ENCODE peak calls at places on chromosome X, in nine cellular contexts. One of them, this sample, is unnamed.
A peak's percentile ranks its signal among the peaks of the same experiment; 100 is the strongest.

GRCh38 chrX:4193500-4193899 is 480.1 kb upstream of the PRKX start:
- DNase-seq in retina: no peak
- DNase-seq in A172: no peak
- DNase-seq in nucleus accumbens: no peak
- DNase-seq in mammary epithelial cell: no peak
- DNase-seq in activated B cell treated with CpG ODN at 0.5 μM for 24 hours: no peak
- DNase-seq in dorsolateral prefrontal cortex: no peak
- DNase-seq in endothelial cell of umbilical vein: no peak
- DNase-seq in frontal cortex: no peak
- DNase-seq in this sample: no peak

GRCh38 chrX:78165425-78165824 is 26.0 kb upstream of the TAF9B start:
- DNase-seq in dorsolateral prefrontal cortex: no peak
- DNase-seq in retina: no peak
- DNase-seq in activated B cell treated with CpG ODN at 0.5 μM for 24 hours: no peak
- DNase-seq in nucleus accumbens: no peak
- DNase-seq in frontal cortex: no peak
- DNase-seq in endothelial cell of umbilical vein: no peak
- DNase-seq in mammary epithelial cell: no peak
- DNase-seq in A172: no peak
- DNase-seq in this sample: no peak

GRCh38 chrX:79601336-79602131 is 234.4 kb upstream of the ITM2A start:
- DNase-seq in dorsolateral prefrontal cortex: no peak
- DNase-seq in frontal cortex: no peak
- DNase-seq in retina: no peak
- DNase-seq in A172: no peak
- DNase-seq in nucleus accumbens: no peak
- DNase-seq in endothelial cell of umbilical vein: no peak
- DNase-seq in mammary epithelial cell: no peak
- DNase-seq in activated B cell treated with CpG ODN at 0.5 μM for 24 hours: no peak
- DNase-seq in this sample: no peak

GRCh38 chrX:11446331-11446730 is 153.1 kb downstream of the AMELX start:
- DNase-seq in endothelial cell of umbilical vein: no peak
- DNase-seq in A172: peak; percentile 34
- DNase-seq in activated B cell treated with CpG ODN at 0.5 μM for 24 hours: no peak
- DNase-seq in dorsolateral prefrontal cortex: no peak
- DNase-seq in retina: no peak
- DNase-seq in nucleus accumbens: no peak
- DNase-seq in mammary epithelial cell: no peak
- DNase-seq in frontal cortex: no peak
- DNase-seq in this sample: no peak

GRCh38 chrX:8245411-8245810 is 74.3 kb upstream of the VCX2 start:
- DNase-seq in dorsolateral prefrontal cortex: no peak
- DNase-seq in frontal cortex: no peak
- DNase-seq in retina: no peak
- DNase-seq in nucleus accumbens: no peak
- DNase-seq in endothelial cell of umbilical vein: no peak
- DNase-seq in mammary epithelial cell: no peak
- DNase-seq in activated B cell treated with CpG ODN at 0.5 μM for 24 hours: no peak
- DNase-seq in A172: no peak
- DNase-seq in this sample: no peak

GRCh38 chrX:68992998-68993397 is 164.2 kb downstream of the EFNB1 start:
- DNase-seq in endothelial cell of umbilical vein: no peak
- DNase-seq in A172: no peak
- DNase-seq in dorsolateral prefrontal cortex: no peak
- DNase-seq in nucleus accumbens: no peak
- DNase-seq in frontal cortex: no peak
- DNase-seq in mammary epithelial cell: no peak
- DNase-seq in activated B cell treated with CpG ODN at 0.5 μM for 24 hours: no peak
- DNase-seq in retina: no peak
- DNase-seq in this sample: peak; percentile 3

GRCh38 chrX:31884535-31884934 is 812.7 kb upstream of the FTHL17 start:
- DNase-seq in dorsolateral prefrontal cortex: no peak
- DNase-seq in endothelial cell of umbilical vein: no peak
- DNase-seq in activated B cell treated with CpG ODN at 0.5 μM for 24 hours: no peak
- DNase-seq in retina: no peak
- DNase-seq in mammary epithelial cell: no peak
- DNase-seq in nucleus accumbens: no peak
- DNase-seq in A172: no peak
- DNase-seq in frontal cortex: no peak
- DNase-seq in this sample: no peak

GRCh38 chrX:129932792-129933321 is 26.9 kb downstream of the UTP14A start:
- DNase-seq in frontal cortex: no peak
- DNase-seq in dorsolateral prefrontal cortex: peak; percentile 45
- DNase-seq in nucleus accumbens: no peak
- DNase-seq in activated B cell treated with CpG ODN at 0.5 μM for 24 hours: no peak
- DNase-seq in A172: no peak
- DNase-seq in mammary epithelial cell: no peak
- DNase-seq in retina: peak; percentile 60
- DNase-seq in endothelial cell of umbilical vein: no peak
- DNase-seq in this sample: no peak

GRCh38 chrX:119635799-119636198 is 29.6 kb upstream of the NKRF start:
- DNase-seq in frontal cortex: no peak
- DNase-seq in dorsolateral prefrontal cortex: no peak
- DNase-seq in A172: no peak
- DNase-seq in endothelial cell of umbilical vein: no peak
- DNase-seq in mammary epithelial cell: no peak
- DNase-seq in nucleus accumbens: no peak
- DNase-seq in retina: no peak
- DNase-seq in activated B cell treated with CpG ODN at 0.5 μM for 24 hours: no peak
- DNase-seq in this sample: no peak

GRCh38 chrX:100673397-100673953 is 29.5 kb downstream of the SRPX2 start:
- DNase-seq in activated B cell treated with CpG ODN at 0.5 μM for 24 hours: no peak
- DNase-seq in endothelial cell of umbilical vein: peak; percentile 65
- DNase-seq in retina: no peak
- DNase-seq in mammary epithelial cell: peak; percentile 20
- DNase-seq in A172: peak; percentile 0
- DNase-seq in dorsolateral prefrontal cortex: no peak
- DNase-seq in frontal cortex: no peak
- DNase-seq in nucleus accumbens: no peak
- DNase-seq in this sample: no peak

GRCh38 chrX:36116222-36116621 is 196.7 kb downstream of the CFAP47 start:
- DNase-seq in endothelial cell of umbilical vein: no peak
- DNase-seq in dorsolateral prefrontal cortex: no peak
- DNase-seq in nucleus accumbens: no peak
- DNase-seq in retina: no peak
- DNase-seq in A172: no peak
- DNase-seq in frontal cortex: no peak
- DNase-seq in mammary epithelial cell: no peak
- DNase-seq in activated B cell treated with CpG ODN at 0.5 μM for 24 hours: no peak
- DNase-seq in this sample: no peak

GRCh38 chrX:100615015-100615414 is 21.6 kb downstream of the TSPAN6 start:
- DNase-seq in dorsolateral prefrontal cortex: no peak
- DNase-seq in frontal cortex: no peak
- DNase-seq in mammary epithelial cell: peak; percentile 50
- DNase-seq in activated B cell treated with CpG ODN at 0.5 μM for 24 hours: no peak
- DNase-seq in nucleus accumbens: no peak
- DNase-seq in endothelial cell of umbilical vein: peak; percentile 74
- DNase-seq in retina: no peak
- DNase-seq in A172: peak; percentile 21
- DNase-seq in this sample: no peak

GRCh38 chrX:64291106-64291505 is 60.7 kb upstream of the ASB12 start:
- DNase-seq in nucleus accumbens: no peak
- DNase-seq in dorsolateral prefrontal cortex: no peak
- DNase-seq in activated B cell treated with CpG ODN at 0.5 μM for 24 hours: no peak
- DNase-seq in retina: no peak
- DNase-seq in A172: no peak
- DNase-seq in mammary epithelial cell: no peak
- DNase-seq in endothelial cell of umbilical vein: no peak
- DNase-seq in frontal cortex: no peak
- DNase-seq in this sample: no peak

GRCh38 chrX:11111038-11111851 is at the start of gene HCCS:
- DNase-seq in mammary epithelial cell: peak; percentile 80
- DNase-seq in nucleus accumbens: peak; percentile 67
- DNase-seq in retina: peak; percentile 87
- DNase-seq in activated B cell treated with CpG ODN at 0.5 μM for 24 hours: peak; percentile 70
- DNase-seq in endothelial cell of umbilical vein: peak; percentile 86
- DNase-seq in A172: peak; percentile 85
- DNase-seq in dorsolateral prefrontal cortex: peak; percentile 86
- DNase-seq in frontal cortex: peak; percentile 74
- DNase-seq in this sample: peak; percentile 49

GRCh38 chrX:151384807-151385206 is 12.2 kb upstream of the VMA21 start:
- DNase-seq in frontal cortex: no peak
- DNase-seq in dorsolateral prefrontal cortex: no peak
- DNase-seq in nucleus accumbens: no peak
- DNase-seq in retina: no peak
- DNase-seq in mammary epithelial cell: no peak
- DNase-seq in activated B cell treated with CpG ODN at 0.5 μM for 24 hours: no peak
- DNase-seq in A172: no peak
- DNase-seq in endothelial cell of umbilical vein: no peak
- DNase-seq in this sample: no peak

GRCh38 chrX:151973851-151974335 is 583 bp downstream of the GABRE start:
- DNase-seq in frontal cortex: no peak
- DNase-seq in nucleus accumbens: no peak
- DNase-seq in A172: peak; percentile 35
- DNase-seq in endothelial cell of umbilical vein: peak; percentile 54
- DNase-seq in mammary epithelial cell: peak; percentile 32
- DNase-seq in dorsolateral prefrontal cortex: no peak
- DNase-seq in activated B cell treated with CpG ODN at 0.5 μM for 24 hours: no peak
- DNase-seq in retina: peak; percentile 45
- DNase-seq in this sample: no peak

GRCh38 chrX:136767104-136767941 is 13.4 kb downstream of the ARHGEF6 start:
- DNase-seq in A172: peak; percentile 14
- DNase-seq in retina: peak; percentile 76
- DNase-seq in mammary epithelial cell: peak; percentile 27
- DNase-seq in dorsolateral prefrontal cortex: peak; percentile 67
- DNase-seq in activated B cell treated with CpG ODN at 0.5 μM for 24 hours: peak; percentile 46
- DNase-seq in endothelial cell of umbilical vein: peak; percentile 45
- DNase-seq in nucleus accumbens: peak; percentile 35
- DNase-seq in frontal cortex: peak; percentile 47
- DNase-seq in this sample: peak; percentile 39

This sample was measured in progenitor cell of endocrine pancreas.